ENCODE peak calls at places on chromosomes 2 and 18, in four cellular contexts. S is SK-N-SH, J is K562, Y is GM12878. B is an unnamed sample.

GRCh38 chr2:229202646-229203045 is 68.4 kb downstream of the PID1 start:
- DNase-seq in S (no peak), J (no peak), Y (no peak), B (no peak)

GRCh38 chr2:44349506-44349905 is 11.8 kb downstream of the PREPL start:
- DNase-seq in S (no peak), Y (no peak), J (no peak), B (no peak)

GRCh38 chr18:22214731-22215528 is 45.5 kb downstream of the GATA6 start:
- DNase-seq in J (no peak), S (no peak), Y (no peak), B (no peak)

GRCh38 chr2:128774320-128775063 is 455.8 kb upstream of the HS6ST1 start:
- DNase-seq in Y (no peak), S (no peak), J (no peak), B (no peak)

GRCh38 chr2:191230174-191230573 is 15.0 kb upstream of the MYO1B start:
- DNase-seq in J (no peak), Y (no peak), S (no peak), B (no peak)

GRCh38 chr2:20806286-20806685 is 16.6 kb downstream of the LDAH start:
- DNase-seq in Y (no peak), J (no peak), S (no peak), B (no peak)

GRCh38 chr2:68426885-68427579 is 40.1 kb downstream of the FBXO48 start:
- DNase-seq in Y (no peak), J (no peak), S (no peak), B (no peak)

GRCh38 chr2:96117701-96118588 is 1.6 kb upstream of the ADRA2B start:
- DNase-seq in S (peak), Y (no peak), J (peak), B (no peak)

GRCh38 chr18:59631583-59632181 is 65.5 kb downstream of the CCBE1 start:
- DNase-seq in J (peak), S (peak), Y (no peak), B (peak)

GRCh38 chr18:13320133-13320532 is 101.6 kb downstream of the LDLRAD4 start:
- DNase-seq in Y (no peak), S (no peak), J (no peak), B (no peak)

GRCh38 chr2:64829522-64829921 is 159.7 kb upstream of the SLC1A4 start:
- DNase-seq in S (no peak), Y (no peak), J (no peak), B (no peak)

GRCh38 chr2:176056411-176056810 is 27.4 kb downstream of the EVX2 start:
- DNase-seq in Y (no peak), S (no peak), J (no peak), B (no peak)

GRCh38 chr2:181805228-181806038 is 86.1 kb upstream of the ITPRID2 start:
- DNase-seq in Y (no peak), S (no peak), J (no peak), B (no peak)

GRCh38 chr2:167128130-167128529 is 239.8 kb downstream of the XIRP2 start:
- DNase-seq in J (no peak), Y (no peak), S (no peak), B (no peak)

GRCh38 chr2:19900536-19901200 is 1.1 kb downstream of the TTC32 start:
- DNase-seq in J (no peak), Y (no peak), S (peak), B (peak)

GRCh38 chr18:24234330-24234729 is 95.5 kb downstream of the CABYR start:
- DNase-seq in Y (no peak), S (no peak), J (no peak), B (no peak)

GRCh38 chr2:20424300-20425290 is 22.3 kb upstream of the RHOB start:
- DNase-seq in S (peak), Y (peak), J (peak), B (no peak)

GRCh38 chr2:212618636-212619035 is 80.0 kb upstream of the ERBB4 start:
- DNase-seq in Y (no peak), J (no peak), S (no peak), B (no peak)

GRCh38 chr2:72515696-72516095 is 310.1 kb downstream of the EXOC6B start:
- DNase-seq in J (no peak), Y (no peak), S (no peak), B (no peak)

GRCh38 chr18:3088444-3088843 is 75.5 kb upstream of the LPIN2 start:
- DNase-seq in S (no peak), J (no peak), Y (no peak), B (no peak)

GRCh38 chr2:46914578-46915230 is 902 bp downstream of the MCFD2 start:
- DNase-seq in S (peak), J (peak), Y (no peak), B (no peak)

GRCh38 chr18:33647365-33647764 is 69.3 kb downstream of the ASXL3 start:
- DNase-seq in Y (no peak), J (no peak), S (no peak), B (no peak)

GRCh38 chr2:101823347-101823791 is 125.9 kb downstream of the MAP4K4 start:
- DNase-seq in J (peak), S (no peak), Y (no peak), B (no peak)

GRCh38 chr2:28424799-28425492 is 32.3 kb downstream of the FOSL2 start:
- DNase-seq in S (no peak), J (no peak), Y (no peak), B (no peak)

GRCh38 chr18:8208716-8209115 is 400.5 kb upstream of the RAB12 start:
- DNase-seq in S (no peak), Y (no peak), J (no peak), B (no peak)

GRCh38 chr2:220678943-220679342 is 893.2 kb downstream of the EPHA4 start:
- DNase-seq in S (no peak), Y (no peak), J (no peak), B (no peak)

GRCh38 chr2:221075203-221075602 is 496.9 kb downstream of the EPHA4 start:
- DNase-seq in J (no peak), S (no peak), Y (no peak), B (no peak)

GRCh38 chr2:197707316-197708213 is 2.4 kb downstream of the MARS2 start:
- DNase-seq in S (peak), Y (no peak), J (no peak), B (peak)

GRCh38 chr2:162196611-162197010 is 44.6 kb upstream of the GCG start:
- DNase-seq in J (no peak), S (no peak), Y (no peak), B (no peak)

GRCh38 chr2:148954536-148954935 is 79.5 kb downstream of the KIF5C start:
- DNase-seq in S (no peak), Y (no peak), J (no peak), B (no peak)

GRCh38 chr2:130832296-130832940 is 4.3 kb upstream of the ARHGEF4 start:
- DNase-seq in Y (no peak), J (no peak), S (no peak), B (no peak)

GRCh38 chr2:30789670-30790210 is 17.5 kb downstream of the CAPN13 start:
- DNase-seq in S (no peak), J (no peak), Y (no peak), B (no peak)

GRCh38 chr2:24873619-24874018 is 46.4 kb downstream of the ADCY3 start:
- DNase-seq in Y (no peak), S (no peak), J (no peak), B (no peak)

GRCh38 chr2:47205576-47206141 is 50.6 kb upstream of the STPG4 start:
- DNase-seq in S (peak), Y (no peak), J (peak), B (no peak)

GRCh38 chr2:1268034-1268433 is 145.2 kb upstream of the TPO start:
- DNase-seq in Y (no peak), S (no peak), J (no peak), B (no peak)

GRCh38 chr2:75162897-75163296 is 36.4 kb downstream of the TACR1 start:
- DNase-seq in S (no peak), J (no peak), Y (peak), B (no peak)

GRCh38 chr2:173955004-173955403 is 10.2 kb downstream of the SP3 start:
- DNase-seq in Y (no peak), J (no peak), S (no peak), B (no peak)

GRCh38 chr2:19369341-19369955 is 11.0 kb upstream of the OSR1 start:
- DNase-seq in S (no peak), J (no peak), Y (no peak), B (peak)

GRCh38 chr18:58618822-58619553 is 9.9 kb downstream of the ALPK2 start:
- DNase-seq in J (no peak), Y (no peak), S (no peak), B (no peak)

GRCh38 chr2:31000970-31001369 is 137.3 kb downstream of the GALNT14 start:
- DNase-seq in Y (no peak), S (no peak), J (no peak), B (no peak)

DNA sequence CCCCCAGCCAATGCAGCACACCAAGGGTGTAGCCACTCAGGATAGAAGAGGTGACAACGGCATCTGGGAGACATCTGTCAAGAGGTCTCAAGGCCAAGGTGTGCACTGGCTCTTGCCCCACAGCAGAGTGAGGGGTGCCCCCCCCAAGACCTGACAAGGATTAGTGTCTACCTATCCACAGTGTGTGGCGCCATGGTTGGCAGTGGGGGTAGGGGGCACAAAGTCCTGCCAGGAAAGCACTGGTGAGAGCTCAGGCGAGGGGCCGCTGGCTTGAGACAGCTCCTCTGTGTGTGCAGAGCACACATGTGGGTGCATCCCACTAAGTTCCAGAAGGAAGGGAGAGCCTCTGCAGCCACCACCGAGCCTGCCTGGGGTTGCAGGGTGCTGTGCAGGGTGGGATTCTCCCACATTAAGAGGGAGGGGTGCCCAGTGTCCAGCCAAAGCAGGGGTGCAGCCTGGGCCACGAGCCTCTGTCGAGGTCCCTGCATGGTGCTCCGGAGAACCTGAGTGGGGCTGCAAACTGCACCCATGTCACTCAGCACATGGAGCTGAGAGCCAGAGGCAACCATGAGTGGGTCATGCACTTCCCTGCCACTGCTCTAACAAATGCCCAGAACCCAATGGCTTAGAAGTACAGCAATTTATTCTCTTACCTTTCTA is 311.2 kb upstream of the HDAC4 start:
- DNase-seq in J (no peak), S (no peak), Y (no peak), B (no peak)
- TF ChIP-seq RCOR1 in J (no peak), S (no peak), Y (no peak), B (no peak)

GRCh38 chr2:136395590-136395989 is 277.6 kb upstream of the CXCR4 start:
- DNase-seq in J (no peak), S (no peak), Y (no peak), B (no peak)

GRCh38 chr2:136393515-136393914 is 275.6 kb upstream of the CXCR4 start:
- DNase-seq in Y (no peak), J (no peak), S (no peak), B (no peak)

GRCh38 chr2:136389809-136390208 is 271.9 kb upstream of the CXCR4 start:
- DNase-seq in Y (no peak), J (no peak), S (no peak), B (no peak)

GRCh38 chr2:136392897-136393296 is 274.9 kb upstream of the CXCR4 start:
- DNase-seq in Y (no peak), S (no peak), J (no peak), B (no peak)

DNA sequence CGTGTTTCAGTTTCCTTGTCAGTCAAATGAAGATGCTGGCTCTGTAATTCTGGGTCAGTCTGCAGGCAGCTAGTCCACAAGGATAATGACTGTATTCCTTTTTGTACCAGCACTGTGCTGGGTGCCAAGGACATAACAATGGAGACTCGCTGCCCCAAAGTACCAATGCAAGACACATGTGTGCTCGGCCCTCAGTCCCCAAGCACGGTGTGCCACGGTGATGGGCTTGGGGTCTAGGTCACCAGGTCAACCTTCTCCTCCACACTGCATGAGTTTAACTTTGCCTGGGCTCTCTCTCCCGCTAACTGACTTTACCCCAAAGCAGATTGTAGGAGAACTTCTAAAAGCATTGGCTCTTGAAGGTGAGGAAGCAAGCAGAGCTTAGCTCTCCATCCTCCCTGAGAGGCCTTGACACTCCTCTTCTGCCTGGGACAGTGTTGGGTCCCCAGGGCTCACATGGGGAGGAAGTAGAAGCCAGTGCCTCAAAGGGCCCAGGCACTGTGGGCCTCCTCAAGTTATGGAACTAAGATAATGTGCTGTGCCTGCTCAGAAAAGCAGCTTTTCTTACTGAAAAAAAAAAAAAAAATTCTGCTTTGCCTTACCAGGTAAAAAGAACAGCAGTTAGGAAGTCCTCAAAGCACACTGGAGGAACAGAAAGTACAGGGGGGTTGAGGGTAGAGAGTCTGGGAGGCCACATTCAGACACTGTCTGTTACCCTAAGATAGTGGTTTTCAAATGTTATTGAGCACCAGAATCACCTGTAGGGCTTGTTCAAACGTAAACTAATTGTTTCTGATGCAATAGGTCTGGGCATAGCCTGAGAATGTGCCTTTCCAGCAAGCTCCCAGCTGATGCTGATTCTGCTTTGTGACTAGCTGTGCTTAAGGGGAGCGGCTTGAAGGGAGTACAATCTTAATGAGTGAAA is 276.4 kb upstream of the CXCR4 start:
- DNase-seq in J (no peak), S (no peak), Y (no peak), B (no peak)
- TF ChIP-seq MAX in J (no peak), S (no peak), Y (no peak), B (no peak)

GRCh38 chr2:208150094-208150493 is 4.1 kb upstream of the CRYGB start:
- DNase-seq in J (no peak), S (no peak), Y (no peak), B (no peak)

GRCh38 chr2:208148803-208149202 is 2.8 kb upstream of the CRYGB start:
- DNase-seq in J (no peak), S (no peak), Y (no peak), B (no peak)

GRCh38 chr2:208146006-208146405 is at the start of gene CRYGB:
- DNase-seq in S (no peak), Y (no peak), J (no peak), B (no peak)

GRCh38 chr2:208147008-208147407 is 1.1 kb upstream of the CRYGB start:
- DNase-seq in J (no peak), Y (no peak), S (no peak), B (no peak)

DNA sequence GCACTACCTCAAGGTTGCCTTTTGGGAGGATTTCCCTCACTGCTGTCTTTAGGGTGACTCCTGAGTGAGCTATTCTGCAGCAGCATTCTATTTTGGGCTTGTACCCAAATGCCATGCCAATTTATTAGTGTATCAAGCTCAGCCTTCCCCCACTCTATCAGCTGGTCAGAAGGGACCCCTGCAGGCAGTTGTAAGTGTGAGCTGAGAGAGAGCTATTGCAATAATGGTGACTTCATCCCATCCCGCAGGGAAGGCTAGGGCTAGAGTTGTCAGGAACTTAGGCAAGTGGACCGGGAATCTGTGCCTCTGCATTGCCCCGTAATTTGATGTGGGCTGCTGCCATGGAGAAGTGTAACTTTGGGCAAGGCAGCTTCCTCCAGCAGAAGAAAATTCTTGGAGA is 1.8 kb upstream of the CRYGB start:
- DNase-seq in Y (no peak), J (no peak), S (no peak), B (no peak)
- TF ChIP-seq RCOR1 in Y (no peak), J (no peak), S (no peak), B (no peak)

DNA sequence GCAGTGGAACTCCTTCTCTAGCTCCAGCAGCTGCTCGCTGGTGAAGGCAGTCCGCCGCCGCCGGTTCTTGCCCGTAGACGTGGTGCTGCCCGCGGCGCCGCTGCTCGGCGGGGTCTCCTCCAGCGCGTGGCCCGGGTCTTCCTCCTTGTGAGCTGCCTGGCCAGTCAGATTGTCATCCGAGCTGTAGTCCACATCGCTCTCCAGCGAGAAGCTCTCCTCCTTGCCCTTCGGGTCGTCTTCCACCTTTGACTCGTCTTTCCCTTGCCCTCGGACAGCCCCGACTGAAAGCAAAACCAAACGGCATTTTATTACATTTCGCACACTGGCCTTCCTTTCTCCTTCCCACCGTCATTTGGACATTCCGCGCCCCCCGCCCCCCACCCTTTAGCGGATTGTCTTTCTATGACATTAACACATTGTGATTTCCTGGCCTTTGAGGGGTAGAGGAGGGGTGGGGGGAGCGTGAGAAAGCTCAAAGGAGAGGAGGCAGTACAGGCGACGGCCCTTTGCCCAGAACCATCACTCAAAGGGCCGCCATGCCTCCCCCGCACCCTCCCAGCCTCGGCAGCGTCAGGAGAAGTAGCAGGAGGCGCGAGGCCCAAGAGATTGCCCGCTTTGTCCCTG is 1.9 kb downstream of the GBX2 start:
- DNase-seq in S (peak), Y (no peak), J (no peak), B (no peak)
- TF ChIP-seq MAX in S (no peak), Y (no peak), J (no peak), B (no peak)

DNA sequence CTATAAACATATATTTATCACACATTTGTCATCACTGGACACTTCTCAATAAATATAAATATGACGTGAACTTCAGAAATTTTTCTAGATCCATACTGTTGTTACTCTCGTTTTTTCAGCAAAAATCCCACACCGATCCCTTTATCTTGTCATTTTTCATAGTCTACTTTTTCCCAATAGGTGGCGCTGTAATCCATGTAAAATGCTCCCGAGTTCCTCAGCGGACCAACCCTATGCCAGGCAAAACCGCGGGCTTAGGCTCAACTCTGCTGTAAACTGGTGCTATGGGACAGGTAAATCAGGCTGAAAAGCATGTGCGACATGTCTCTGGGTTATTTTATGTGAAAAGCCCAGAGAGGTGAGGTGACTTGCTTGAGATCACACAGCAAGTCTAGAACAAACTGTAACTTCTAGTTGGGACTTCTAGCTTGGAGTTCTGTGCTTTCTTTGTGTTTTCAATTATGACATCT is 104.0 kb downstream of the COBLL1 start:
- DNase-seq in Y (no peak), S (peak), J (peak), B (peak)
- TF ChIP-seq RCOR1 in Y (no peak), S (peak), J (no peak), B (no peak)

DNA sequence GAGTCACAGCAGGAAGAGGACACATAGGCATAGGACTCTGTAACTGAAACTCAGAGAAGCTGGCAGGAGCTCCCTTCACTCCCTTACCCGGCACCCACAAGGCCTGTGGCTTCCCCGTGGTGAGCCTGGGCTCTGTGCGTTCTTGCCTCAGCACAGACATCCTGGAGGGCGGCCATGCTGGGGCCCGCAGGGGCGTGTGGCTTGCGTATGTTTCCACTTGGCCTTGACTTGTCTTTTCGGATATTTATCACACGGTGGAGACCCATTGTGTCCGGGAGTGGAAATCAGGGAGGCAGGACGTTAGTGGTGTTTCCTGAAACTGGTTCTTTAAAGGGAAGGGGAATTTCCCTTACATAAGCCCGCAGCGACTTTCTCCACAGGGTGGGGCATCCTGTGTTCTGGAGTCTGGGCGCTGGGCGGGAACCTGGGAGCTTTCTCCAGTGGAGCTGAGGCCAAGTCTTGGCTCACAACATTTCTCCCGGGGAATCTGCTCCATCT is 49.9 kb upstream of the EML6 start:
- DNase-seq in S (no peak), J (no peak), Y (no peak), B (no peak)
- TF ChIP-seq MAX in S (no peak), J (no peak), Y (no peak), B (no peak)